ENCODE peak calls at places on chromosomes 5 and 9, in six cellular contexts. H, Q, P, D, Z and O are unnamed samples.

GRCh38 chr9:86601697-86602096 is 247.5 kb upstream of the TUT7 start:
- DNase-seq in H (no peak), Q (no peak), P (no peak), D (no peak), Z (no peak), O (no peak)

GRCh38 chr5:155254399-155254798 is 240.8 kb downstream of the KIF4B start:
- DNase-seq in H (no peak), Q (no peak), P (no peak), D (no peak), Z (no peak), O (no peak)

GRCh38 chr9:119951090-119951489 is 581.9 kb upstream of the BRINP1 start:
- DNase-seq in H (no peak), Q (no peak), P (no peak), D (no peak), Z (no peak), O (peak; percentile 95)

GRCh38 chr5:143479394-143479793 is 75.9 kb upstream of the NR3C1 start:
- DNase-seq in H (no peak), Q (no peak), P (no peak), D (no peak), Z (no peak), O (no peak)

GRCh38 chr9:135970128-135970815 is 9.1 kb upstream of the UBAC1 start:
- DNase-seq in H (no peak), Q (peak; percentile 41), P (no peak), D (no peak), Z (no peak), O (no peak)

GRCh38 chr9:76902395-76902794 is 3.5 kb downstream of the PRUNE2 start:
- DNase-seq in H (no peak), Q (no peak), P (no peak), D (no peak), Z (no peak), O (no peak)

GRCh38 chr5:51376504-51376903 is 6.7 kb upstream of the ISL1 start:
- DNase-seq in H (no peak), Q (no peak), P (no peak), D (no peak), Z (no peak), O (no peak)

GRCh38 chr5:163578652-163579051 is 73.2 kb downstream of the MAT2B start:
- DNase-seq in H (no peak), Q (no peak), P (no peak), D (no peak), Z (no peak), O (no peak)

GRCh38 chr9:127167560-127168326 is 45.3 kb upstream of the ANGPTL2 start:
- DNase-seq in H (no peak), Q (peak; percentile 46), P (no peak), D (peak; percentile 8), Z (no peak), O (no peak)

GRCh38 chr9:72441296-72442211 is 76.5 kb upstream of the ZFAND5 start:
- DNase-seq in H (no peak), Q (no peak), P (peak; percentile 64), D (no peak), Z (no peak), O (no peak)

GRCh38 chr9:36276840-36277239 is 18.6 kb upstream of the GNE start:
- DNase-seq in H (no peak), Q (no peak), P (peak; percentile 76), D (no peak), Z (peak; percentile 64), O (peak; percentile 42)

GRCh38 chr5:14488697-14489096 is 92.9 kb upstream of the OTULINL start:
- DNase-seq in H (no peak), Q (no peak), P (no peak), D (no peak), Z (no peak), O (no peak)

GRCh38 chr5:57725628-57726504 is 243.3 kb upstream of the ACTBL2 start:
- DNase-seq in H (no peak), Q (no peak), P (no peak), D (no peak), Z (no peak), O (no peak)

GRCh38 chr5:153157156-153157555 is 333.3 kb upstream of the GRIA1 start:
- DNase-seq in H (no peak), Q (no peak), P (no peak), D (no peak), Z (no peak), O (no peak)

GRCh38 chr9:81037889-81038288 is 651.5 kb downstream of the TLE1 start:
- DNase-seq in H (no peak), Q (no peak), P (no peak), D (no peak), Z (no peak), O (no peak)

GRCh38 chr5:90020575-90021535 is 388.7 kb downstream of the CETN3 start:
- DNase-seq in H (no peak), Q (no peak), P (peak; percentile 75), D (no peak), Z (no peak), O (peak; percentile 89)

GRCh38 chr9:100033877-100034551 is 64.8 kb downstream of the ERP44 start:
- DNase-seq in H (no peak), Q (no peak), P (no peak), D (no peak), Z (no peak), O (no peak)

GRCh38 chr5:63401434-63402046 is 560.7 kb downstream of the HTR1A start:
- DNase-seq in H (no peak), Q (no peak), P (peak; percentile 46), D (peak; percentile 58), Z (peak; percentile 72), O (no peak)

GRCh38 chr5:120630550-120630949 is 166.4 kb downstream of the PRR16 start:
- DNase-seq in H (no peak), Q (no peak), P (no peak), D (no peak), Z (no peak), O (no peak)

GRCh38 chr5:57231607-57232006 is 57.7 kb downstream of the GPBP1 start:
- DNase-seq in H (no peak), Q (no peak), P (peak; percentile 8), D (no peak), Z (no peak), O (no peak)

GRCh38 chr9:135224286-135224871 is 136.9 kb downstream of the OLFM1 start:
- DNase-seq in H (no peak), Q (peak; percentile 47), P (no peak), D (peak; percentile 85), Z (no peak), O (no peak)

GRCh38 chr9:71076096-71076495 is 45.3 kb downstream of the TRPM3 start:
- DNase-seq in H (no peak), Q (no peak), P (no peak), D (no peak), Z (no peak), O (no peak)

GRCh38 chr5:115418788-115419187 is 122.3 kb upstream of the CCDC112 start:
- DNase-seq in H (no peak), Q (no peak), P (no peak), D (no peak), Z (peak; percentile 68), O (no peak)

DNA sequence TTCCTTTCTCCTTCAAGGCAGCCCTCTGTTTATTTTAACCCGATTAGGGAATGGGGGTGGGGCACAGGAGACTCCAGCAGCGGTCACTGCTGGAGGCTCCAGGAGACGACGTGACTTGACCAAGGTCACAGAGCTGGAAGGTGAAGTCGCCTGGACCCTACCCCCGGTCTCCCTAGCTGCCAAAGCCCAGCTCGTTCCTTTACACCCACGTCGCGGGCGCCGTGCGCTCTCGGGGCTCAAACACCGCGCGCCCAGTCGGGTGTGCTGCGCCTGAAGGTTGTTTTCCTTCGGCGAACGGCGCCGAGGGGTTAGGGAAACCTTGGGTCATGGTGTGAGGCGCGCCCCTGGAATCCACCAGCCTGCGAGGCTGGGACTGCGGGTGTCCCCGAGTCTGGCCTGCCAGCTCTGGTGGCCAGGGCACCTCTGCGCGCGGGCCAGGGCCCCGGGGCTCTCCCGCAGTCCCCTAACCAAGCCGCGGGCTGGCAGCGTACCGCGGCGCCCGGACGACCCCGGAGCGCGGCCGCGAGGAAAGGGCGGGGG is 745 bp upstream of the UNC5A start:
- DNase-seq in H (no peak), Q (no peak), P (no peak), D (no peak), Z (no peak), O (no peak)
- H3K4me3 ChIP-seq in H (peak overlapping the region; percentile 11), Q (peak overlapping the region; percentile 38), P (no peak overlapping the region), D (peak overlapping the region; percentile 46), Z (no peak overlapping the region), O (no peak overlapping the region)

GRCh38 chr9:83231039-83231438 is 168.1 kb upstream of the RASEF start:
- DNase-seq in H (no peak), Q (no peak), P (no peak), D (no peak), Z (peak; percentile 44), O (no peak)
- TF ChIP-seq CTCF in H (no peak), Q (no peak), P (peak; percentile 32), D (no peak), Z (no peak), O (peak; percentile 55)

GRCh38 chr9:6076856-6077255 is 61.4 kb upstream of the RANBP6 start:
- DNase-seq in H (no peak), Q (no peak), P (no peak), D (no peak), Z (no peak), O (no peak)

GRCh38 chr9:6079386-6079785 is 64.0 kb upstream of the RANBP6 start:
- DNase-seq in H (no peak), Q (no peak), P (no peak), D (no peak), Z (no peak), O (no peak)

GRCh38 chr9:6078382-6079105 is 63.1 kb upstream of the RANBP6 start:
- DNase-seq in H (no peak), Q (no peak), P (no peak), D (no peak), Z (no peak), O (no peak)

GRCh38 chr9:6086006-6086655 is 70.7 kb upstream of the RANBP6 start:
- DNase-seq in H (no peak), Q (no peak), P (no peak), D (no peak), Z (no peak), O (no peak)

DNA sequence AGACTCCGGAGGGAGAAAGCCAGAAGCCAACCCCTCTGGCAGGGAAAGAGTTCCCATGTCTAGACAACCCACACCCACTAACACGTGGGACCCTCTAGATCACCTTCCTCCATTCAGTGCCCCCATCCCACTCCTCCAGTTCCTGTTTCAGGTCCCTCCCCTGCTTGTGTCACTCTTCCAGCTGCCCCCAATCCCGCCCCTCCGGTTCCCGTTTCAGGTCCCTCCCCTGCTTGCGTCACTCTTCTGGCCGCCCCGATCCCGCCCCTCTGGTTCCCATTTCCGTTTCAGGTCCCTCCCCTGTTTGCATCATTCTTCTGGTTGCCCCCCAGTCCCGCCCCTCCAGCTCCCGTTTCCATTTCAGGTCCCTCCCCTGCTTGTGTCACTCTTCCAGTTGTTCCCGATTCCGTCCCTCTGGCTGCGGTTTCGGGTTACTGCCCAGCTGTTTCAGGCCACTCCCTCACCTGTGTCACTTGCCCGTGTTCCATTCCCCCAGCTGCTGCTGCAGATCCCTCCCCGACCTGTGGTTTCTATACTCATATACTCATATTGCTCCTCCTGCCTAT is 64.8 kb upstream of the RANBP6 start:
- DNase-seq in H (peak; percentile 35), Q (peak; percentile 93), P (peak; percentile 72), D (peak; percentile 86), Z (peak; percentile 91), O (no peak)
- H3K4me3 ChIP-seq in H (peak overlapping the region; percentile 71), Q (peak overlapping the region; percentile 51), P (peak overlapping the region; percentile 51), D (peak overlapping the region; percentile 35), Z (no peak overlapping the region), O (peak overlapping the region; percentile 49)

DNA sequence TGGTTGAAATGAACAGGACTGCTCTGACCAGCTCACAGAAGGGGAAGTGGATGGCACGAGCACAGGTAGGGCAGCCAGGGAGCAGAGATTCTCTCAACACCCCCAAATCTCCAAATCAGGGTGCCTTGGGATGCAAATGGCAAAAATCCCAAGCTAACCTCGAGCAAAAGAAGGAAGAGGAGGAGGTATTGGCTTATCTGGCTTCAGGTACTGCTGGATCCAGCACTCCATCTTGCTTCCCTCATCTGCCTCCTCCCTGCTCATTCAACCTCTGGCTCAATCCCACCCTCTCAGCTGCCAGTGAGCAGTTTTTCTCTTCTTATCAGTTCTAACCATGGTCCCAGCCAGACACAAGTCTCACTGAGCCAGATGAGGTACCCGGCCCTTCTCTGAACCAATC is 41.6 kb upstream of the GGTA1 start:
- DNase-seq in H (no peak), Q (no peak), P (no peak), D (no peak), Z (no peak), O (no peak)
- TF ChIP-seq CTCF in H (no peak), Q (no peak), P (no peak), D (no peak), Z (no peak), O (no peak)